ENCODE peak calls at places on chromosome 1, in five cellular contexts. P is HuH-7, N is fibroblast of the aortic adventitia, F is HFF-Myc, S is T-helper 1 cell. A is an unnamed sample.

GRCh38 chr1:212294983-212295382 is 9.8 kb downstream of the PPP2R5A start:
- DNase-seq in F (no peak), S (no peak), N (no peak), P (no peak), A (no peak)

GRCh38 chr1:151680812-151681211 is 35.8 kb downstream of the CELF3 start:
- DNase-seq in P (no peak), S (no peak), F (peak; percentile 86), N (peak; percentile 79), A (peak; percentile 69)

GRCh38 chr1:94746635-94747525 is 73.3 kb upstream of the SLC44A3 start:
- DNase-seq in F (no peak), P (no peak), S (no peak), N (no peak), A (no peak)

GRCh38 chr1:9859252-9860014 is 35.7 kb upstream of the CLSTN1 start:
- DNase-seq in S (no peak), N (peak; percentile 38), F (no peak), P (no peak), A (no peak)

GRCh38 chr1:241606544-241606943 is 33.6 kb downstream of the CHML start:
- DNase-seq in N (no peak), F (peak; percentile 30), P (no peak), S (no peak), A (no peak)

GRCh38 chr1:151047925-151048644 is 534 bp downstream of the C1orf56 start:
- DNase-seq in F (peak; percentile 41), S (peak; percentile 39), N (peak; percentile 60), P (no peak), A (no peak)

GRCh38 chr1:33167650-33168447 is 14.0 kb downstream of the TRIM62 start:
- DNase-seq in P (no peak), S (no peak), F (no peak), N (no peak), A (no peak)

GRCh38 chr1:59752556-59753412 is 62.0 kb upstream of the HOOK1 start:
- DNase-seq in P (no peak), S (no peak), F (no peak), N (no peak), A (no peak)

A was measured in HS-27A.